ENCODE peak calls at places on chromosome 12, in four cellular contexts. K is PC-9, P is tibial artery, U is IMR-90. O is an unnamed sample. For H3K27me3, the result is how much of the 10 kb centered on the place peaks cover.

GRCh38 chr12:32920506-32921085 is 24.0 kb upstream of the PKP2 start:
- DNase-seq in P (no peak), U (no peak), K (no peak), O (no peak)

GRCh38 chr12:103858953-103859601 is 18.0 kb upstream of the NT5DC3 start:
- DNase-seq in P (peak), U (peak), K (peak), O (peak)

GRCh38 chr12:84183576-84183975 is 729.0 kb downstream of the SLC6A15 start:
- DNase-seq in K (no peak), U (no peak), P (no peak), O (no peak)

GRCh38 chr12:29273178-29273843 is 107.7 kb downstream of the ERGIC2 start:
- DNase-seq in P (no peak), K (no peak), U (no peak), O (no peak)

GRCh38 chr12:21527451-21528180 is 1.5 kb downstream of the SPX start:
- DNase-seq in K (peak), P (no peak), U (peak), O (no peak)

GRCh38 chr12:6238875-6239274 is 38.7 kb downstream of the CD9 start:
- DNase-seq in P (no peak), U (no peak), K (no peak), O (no peak)

GRCh38 chr12:52004042-52004648 is 2.6 kb upstream of the TAMALIN start:
- DNase-seq in K (peak), U (peak), P (peak), O (no peak)

GRCh38 chr12:3655331-3655900 is 97.5 kb downstream of the CRACR2A start:
- DNase-seq in K (no peak), P (no peak), U (no peak), O (no peak)

GRCh38 chr12:48109424-48109823 is 3.5 kb upstream of the SENP1 start:
- DNase-seq in K (no peak), P (no peak), U (no peak), O (no peak)

GRCh38 chr12:4440187-4440941 is 5.3 kb downstream of the FGF6 start:
- DNase-seq in P (no peak), K (no peak), U (no peak), O (no peak)

GRCh38 chr12:75715323-75715644 is 203.9 kb upstream of the KRR1 start:
- DNase-seq in K (no peak), P (no peak), U (no peak), O (no peak)

GRCh38 chr12:11653215-11653753 is 3.8 kb downstream of the ETV6 start:
- DNase-seq in U (peak), K (no peak), P (no peak), O (no peak)

GRCh38 chr12:54429014-54429471 is 10.0 kb upstream of the ITGA5 start:
- DNase-seq in U (no peak), K (no peak), P (no peak), O (no peak)

GRCh38 chr12:54858562-54858961 is 4.2 kb downstream of the MUCL1 start:
- DNase-seq in K (no peak), U (no peak), P (no peak), O (no peak)

GRCh38 chr12:69321356-69321755 is 26.8 kb upstream of the LYZ start:
- DNase-seq in U (no peak), K (no peak), P (no peak), O (no peak)

GRCh38 chr12:2739832-2740641 is 54.7 kb upstream of the FKBP4 start:
- DNase-seq in K (peak), P (no peak), U (peak), O (peak)

GRCh38 chr12:33187409-33187808 is 252.2 kb downstream of the SYT10 start:
- DNase-seq in U (no peak), P (no peak), K (no peak), O (no peak)

GRCh38 chr12:27840229-27840999 is 60.4 kb upstream of the MANSC4 start:
- DNase-seq in P (no peak), K (no peak), U (no peak), O (no peak)

GRCh38 chr12:121278450-121279375 is 17.8 kb downstream of the CAMKK2 start:
- DNase-seq in P (no peak), K (no peak), U (peak), O (peak)

GRCh38 chr12:121797937-121798801 is 4.7 kb upstream of the RHOF start:
- DNase-seq in K (no peak), U (peak), P (peak), O (no peak)

GRCh38 chr12:10697872-10698271 is 24.0 kb upstream of the STYK1 start:
- DNase-seq in U (no peak), P (no peak), K (no peak), O (no peak)

GRCh38 chr12:76144253-76144564 is 59.7 kb upstream of the NAP1L1 start:
- DNase-seq in K (peak), U (peak), P (peak), O (no peak)

GRCh38 chr12:93793983-93794382 is 116.8 kb downstream of the CRADD start:
- DNase-seq in P (no peak), K (no peak), U (peak), O (peak)

GRCh38 chr12:3003593-3003992 is 44.4 kb downstream of the TEAD4 start:
- DNase-seq in U (no peak), P (no peak), K (no peak), O (no peak)

GRCh38 chr12:101086490-101086889 is 123.5 kb downstream of the SLC5A8 start:
- DNase-seq in U (peak), P (no peak), K (no peak), O (no peak)

GRCh38 chr12:87428701-87429277 is 600.4 kb downstream of the C12orf50 start:
- DNase-seq in P (no peak), U (peak), K (no peak), O (no peak)

GRCh38 chr12:93802698-93803097 is 125.5 kb downstream of the CRADD start:
- DNase-seq in U (peak), K (no peak), P (no peak), O (no peak)

GRCh38 chr12:124742111-124742510 is 121.6 kb downstream of the SCARB1 start:
- DNase-seq in P (no peak), U (no peak), K (no peak), O (no peak)

GRCh38 chr12:94289551-94290312 is 141.4 kb downstream of the PLXNC1 start:
- DNase-seq in P (peak), U (peak), K (no peak), O (no peak)

GRCh38 chr12:113059071-113059595 is 2.6 kb downstream of the DTX1 start:
- DNase-seq in K (no peak), U (no peak), P (no peak), O (no peak)
- H3K27me3 ChIP-seq in K (half or more), U (under half), P (half or more), O (under half)

GRCh38 chr12:132456944-132457495 is 32.9 kb upstream of the FBRSL1 start:
- DNase-seq in P (no peak), K (no peak), U (no peak), O (no peak)
- H3K27me3 ChIP-seq in P (half or more), K (half or more), U (under half), O (under half)

DNA sequence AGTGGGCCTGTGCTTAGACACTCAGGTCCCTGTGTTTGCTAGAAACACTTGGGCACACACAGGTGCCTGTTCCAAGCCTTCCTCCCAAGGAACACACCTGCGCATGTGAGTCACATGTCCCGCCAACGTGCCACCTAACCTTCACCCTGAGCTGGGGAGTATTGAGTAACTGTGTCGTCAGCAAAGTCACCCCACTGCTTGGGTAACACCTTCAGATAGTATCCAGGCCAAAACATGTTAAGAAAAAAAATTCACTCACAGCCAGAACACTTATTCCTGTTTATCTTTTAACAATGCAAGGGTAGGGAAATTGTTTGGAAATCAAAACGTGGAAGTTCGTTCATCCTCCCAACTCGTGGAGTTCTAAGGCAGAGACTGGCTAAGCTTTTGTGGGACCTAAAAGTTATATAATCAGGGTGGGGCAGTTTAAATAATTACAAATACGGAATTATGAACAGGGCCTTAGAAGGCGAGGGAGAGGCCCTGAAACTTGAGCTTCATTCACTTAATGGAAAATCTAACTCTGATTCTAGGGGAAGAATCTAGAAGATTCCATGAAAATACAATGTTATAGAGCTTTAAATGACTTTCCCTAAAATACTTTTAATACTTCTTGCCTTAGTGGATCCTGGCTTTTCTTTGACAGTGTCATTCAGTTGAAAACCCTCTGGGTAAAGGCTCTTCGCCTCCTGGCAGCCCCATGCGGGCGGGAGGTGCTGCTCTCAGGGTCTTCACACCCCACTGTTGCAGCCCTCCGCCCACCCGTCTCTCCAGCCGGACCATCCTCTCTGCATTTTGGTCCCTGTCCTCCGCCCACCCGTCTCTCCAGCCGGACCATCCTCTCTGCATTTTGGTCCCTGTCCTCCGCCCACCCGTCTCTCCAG is 30.3 kb upstream of the ADIPOR2 start:
- DNase-seq in P (peak), U (no peak), K (peak), O (no peak)
- H3K27me3 ChIP-seq in P (under half), U (under half), K (under half), O (under half)

DNA sequence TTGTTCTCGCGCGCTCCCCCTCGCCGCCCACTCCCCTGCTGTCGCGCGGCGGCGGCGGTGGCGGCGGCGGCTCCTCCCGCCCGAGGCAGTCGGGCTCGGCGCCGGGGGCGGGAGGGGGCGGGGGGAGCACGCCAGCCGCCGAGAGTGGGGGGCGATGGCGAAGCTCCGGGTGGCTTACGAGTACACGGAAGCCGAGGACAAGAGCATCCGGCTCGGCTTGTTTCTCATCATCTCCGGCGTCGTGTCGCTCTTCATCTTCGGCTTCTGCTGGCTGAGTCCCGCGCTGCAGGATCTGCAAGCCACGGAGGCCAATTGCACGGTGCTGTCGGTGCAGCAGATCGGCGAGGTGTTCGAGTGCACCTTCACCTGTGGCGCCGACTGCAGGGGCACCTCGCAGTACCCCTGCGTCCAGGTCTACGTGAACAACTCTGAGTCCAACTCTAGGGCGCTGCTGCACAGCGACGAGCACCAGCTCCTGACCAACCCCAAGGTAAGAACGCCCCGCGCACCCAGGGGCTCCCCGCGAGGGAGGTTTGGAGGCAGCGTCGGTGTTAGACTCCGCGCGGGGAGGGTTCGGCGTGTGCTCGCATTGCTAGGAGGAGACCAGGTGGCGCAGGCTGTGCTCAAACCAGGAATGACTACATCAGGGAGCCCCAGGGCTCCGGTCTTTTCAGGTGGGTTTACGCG is 634 bp downstream of the KCNMB4 start:
- DNase-seq in K (peak), U (peak), P (peak), O (peak)
- H3K27me3 ChIP-seq in K (under half), U (under half), P (under half), O (under half)

GRCh38 chr12:204261-204678 is 9.7 kb downstream of the SLC6A12 start:
- DNase-seq in K (no peak), P (no peak), U (no peak), O (no peak)

GRCh38 chr12:203074-203461 is 10.9 kb downstream of the SLC6A12 start:
- DNase-seq in U (no peak), P (no peak), K (no peak), O (no peak)

GRCh38 chr12:202081-202731 is 11.8 kb downstream of the SLC6A12 start:
- DNase-seq in K (peak), U (no peak), P (no peak), O (no peak)

GRCh38 chr12:205026-205425 is 8.9 kb downstream of the SLC6A12 start:
- DNase-seq in P (no peak), K (no peak), U (no peak), O (no peak)

GRCh38 chr12:203462-204260 is 10.3 kb downstream of the SLC6A12 start:
- DNase-seq in U (no peak), P (no peak), K (no peak), O (no peak)
- H3K27me3 ChIP-seq in U (half or more), P (half or more), K (half or more), O (half or more)

GRCh38 chr12:113462880-113463745 is 8.6 kb downstream of the LHX5 start:
- DNase-seq in P (no peak), U (no peak), K (no peak), O (no peak)

GRCh38 chr12:113463746-113464743 is 7.6 kb downstream of the LHX5 start:
- DNase-seq in K (no peak), P (no peak), U (no peak), O (no peak)

GRCh38 chr12:113465808-113466769 is 5.6 kb downstream of the LHX5 start:
- DNase-seq in U (no peak), K (no peak), P (no peak), O (no peak)

GRCh38 chr12:113466770-113467153 is 4.9 kb downstream of the LHX5 start:
- DNase-seq in K (no peak), P (no peak), U (no peak), O (no peak)

DNA sequence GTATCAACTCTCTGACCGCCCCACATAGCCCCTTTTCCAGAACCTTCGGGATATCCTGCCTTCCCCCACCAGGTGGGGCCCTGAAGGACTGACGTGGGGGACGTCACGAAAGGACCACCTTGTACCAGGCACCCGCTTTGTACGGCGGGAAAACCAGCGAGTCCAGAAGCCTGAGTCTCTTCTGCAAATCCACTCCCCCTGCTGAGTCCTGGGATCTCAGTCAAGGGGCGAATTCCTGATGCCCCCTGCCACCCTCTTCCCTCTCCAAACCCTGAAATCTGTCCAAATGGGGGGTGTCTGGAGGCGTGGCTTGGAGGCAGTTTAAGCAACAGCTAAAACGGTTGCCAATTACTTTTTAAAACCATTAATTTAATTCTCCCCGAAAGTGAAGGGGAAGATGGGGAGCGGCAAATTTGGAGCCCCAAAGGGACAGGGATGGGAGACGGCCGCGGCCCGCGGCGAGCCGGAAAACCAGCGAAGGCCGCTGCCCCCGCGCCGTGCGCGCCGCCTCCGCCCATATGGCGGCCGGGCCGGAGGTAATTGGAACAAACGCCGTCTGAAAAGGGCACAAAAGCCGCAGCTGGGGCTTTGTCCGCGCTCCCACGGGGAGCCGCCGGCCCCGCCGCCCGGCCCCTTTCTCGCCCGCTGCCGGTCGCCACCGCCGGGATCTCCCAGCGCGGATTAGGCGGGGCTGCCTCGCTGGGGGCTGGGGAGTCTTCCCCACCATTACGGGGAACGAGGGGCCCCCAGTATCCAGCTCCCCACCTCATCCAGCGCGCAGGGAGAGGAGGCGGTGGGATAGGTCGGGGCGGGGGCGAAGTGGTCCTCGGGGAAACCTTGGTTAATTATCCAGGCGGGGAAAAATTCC is 6.6 kb downstream of the LHX5 start:
- DNase-seq in U (no peak), P (no peak), K (no peak), O (no peak)
- H3K27me3 ChIP-seq in U (half or more), P (half or more), K (half or more), O (half or more)

GRCh38 chr12:49540229-49541139 is 1.7 kb downstream of the KCNH3 start:
- DNase-seq in P (no peak), K (no peak), U (no peak), O (no peak)
- H3K27me3 ChIP-seq in P (half or more), K (under half), U (half or more), O (half or more)